ENCODE peak calls at places on chromosome 3, in nine cellular contexts. Q, Y, A, L, R, D, B, U and V are unnamed samples.

GRCh38 chr3:72105306-72105705 is 320.4 kb upstream of the PROK2 start:
- DNase-seq in D (no peak), B (no peak), U (no peak), A (no peak), R (no peak), L (no peak), Q (no peak), Y (no peak), V (no peak)

GRCh38 chr3:101171797-101172196 is 148.6 kb downstream of the IMPG2 start:
- DNase-seq in Q (no peak), U (no peak), D (no peak), A (no peak), Y (no peak), B (no peak), L (no peak), R (no peak), V (no peak)

GRCh38 chr3:69161587-69162196 is 39.3 kb upstream of the LMOD3 start:
- DNase-seq in Y (no peak), B (peak), L (no peak), A (peak), D (peak), R (no peak), U (peak), Q (peak), V (peak)

GRCh38 chr3:39718674-39719595 is 90.5 kb upstream of the MYRIP start:
- DNase-seq in A (no peak), R (no peak), Y (no peak), D (no peak), Q (no peak), L (no peak), B (peak), U (peak), V (peak)

GRCh38 chr3:146134348-146135117 is 26.5 kb downstream of the PLOD2 start:
- DNase-seq in Y (no peak), D (no peak), B (peak), U (no peak), Q (no peak), A (no peak), L (no peak), R (no peak), V (no peak)

GRCh38 chr3:171772427-171773056 is 37.7 kb downstream of the PLD1 start:
- DNase-seq in A (peak), Y (no peak), B (peak), U (peak), L (no peak), D (peak), R (peak), Q (peak), V (peak)

GRCh38 chr3:150090877-150091276 is 120.2 kb upstream of the PFN2 start:
- DNase-seq in A (no peak), U (no peak), D (no peak), Q (no peak), R (no peak), Y (no peak), L (no peak), B (peak), V (no peak)

GRCh38 chr3:57147071-57147470 is 18.1 kb downstream of the IL17RD start:
- DNase-seq in U (no peak), Y (no peak), L (no peak), Q (no peak), A (no peak), D (no peak), R (no peak), B (no peak), V (no peak)

GRCh38 chr3:193552911-193553310 is 1.8 kb downstream of the ATP13A4 start:
- DNase-seq in B (no peak), U (no peak), L (no peak), D (no peak), Y (no peak), R (no peak), Q (no peak), A (no peak), V (no peak)

GRCh38 chr3:72145506-72146380 is 360.8 kb upstream of the PROK2 start:
- DNase-seq in Y (no peak), L (no peak), U (peak), R (no peak), B (peak), D (no peak), Q (no peak), A (peak), V (peak)

DNA sequence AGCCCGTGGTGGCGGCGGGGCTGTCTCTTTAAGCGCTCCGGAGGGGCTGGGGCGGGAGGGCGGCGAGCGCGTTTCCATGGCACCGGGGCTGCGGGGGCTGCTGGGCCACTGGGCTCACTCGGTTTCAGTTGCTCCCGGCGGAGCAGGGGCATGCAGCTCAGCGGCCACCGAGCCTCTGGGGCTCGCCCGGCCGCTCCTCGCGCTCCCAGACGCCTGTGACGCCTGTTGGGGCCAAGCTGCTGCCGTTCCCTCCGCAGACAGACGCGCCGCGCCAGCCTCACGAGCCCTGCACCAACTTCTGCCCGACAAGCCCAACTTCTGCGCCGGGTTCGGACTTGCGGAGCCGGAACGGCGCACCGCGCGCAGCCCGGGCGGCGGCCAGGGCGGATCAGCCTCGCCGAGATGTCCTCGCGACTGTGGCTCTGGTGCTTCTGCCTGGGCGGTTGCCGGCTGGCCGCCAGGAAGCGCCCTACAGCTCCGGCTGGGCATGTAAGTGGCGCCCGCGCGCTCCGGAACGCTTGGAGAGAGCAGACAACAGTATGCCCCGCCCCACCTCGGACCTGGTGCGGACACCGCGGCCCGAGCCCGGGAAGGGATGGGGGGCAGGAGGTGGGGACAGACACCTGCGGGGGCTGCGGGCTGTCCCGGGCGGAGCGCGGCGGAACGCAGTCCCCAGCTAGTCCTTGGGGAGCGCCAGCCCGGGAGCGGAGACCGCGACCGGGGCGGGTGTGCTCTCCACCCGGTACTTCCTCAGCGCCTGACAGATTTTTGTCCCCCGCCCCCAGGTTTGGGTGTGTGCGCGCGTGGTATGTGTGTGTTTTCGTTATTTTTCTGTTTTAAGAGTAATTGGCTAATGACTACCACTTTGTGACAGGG is 154.1 kb upstream of the GOLIM4 start:
- DNase-seq in A (peak), L (no peak), U (peak), D (peak), R (peak), Y (peak), Q (peak), B (peak), V (peak)
- TF ChIP-seq CTCF in A (peak), L (no peak), U (peak), D (peak), R (peak), Y (peak), Q (no peak), B (peak), V (no peak)

GRCh38 chr3:28348637-28349396 is at the start of the genes AZI2 and ZCWPW2:
- DNase-seq in Q (peak), Y (peak), R (peak), D (peak), L (peak), U (peak), B (peak), A (peak), V (peak)
- TF ChIP-seq CTCF in Q (no peak), Y (peak), R (peak), D (peak), L (no peak), U (peak), B (peak), A (no peak), V (no peak)

DNA sequence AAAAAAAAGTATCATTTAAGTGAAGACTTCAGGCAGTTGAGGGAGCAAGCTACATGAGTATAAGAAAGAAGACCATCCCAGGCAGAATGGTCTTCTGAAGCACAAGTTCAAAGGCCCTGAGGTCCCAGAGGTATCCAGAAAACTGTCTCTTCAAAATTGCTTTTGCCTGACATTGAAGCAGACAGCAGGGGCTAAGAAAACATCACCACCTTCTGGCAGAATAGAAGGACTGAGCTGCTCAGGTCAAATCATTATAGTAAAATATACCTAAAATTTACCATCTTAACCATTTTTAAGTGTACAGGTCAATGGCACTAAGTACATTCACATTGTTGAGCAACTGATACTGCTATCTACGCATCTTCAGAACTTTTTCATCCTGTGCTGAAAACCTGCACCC is 16.4 kb downstream of the GPR160 start:
- DNase-seq in U (no peak), R (no peak), Q (no peak), A (no peak), D (no peak), Y (no peak), L (no peak), B (no peak), V (peak)
- TF ChIP-seq CTCF in U (peak), R (no peak), Q (no peak), A (no peak), D (peak), Y (no peak), L (no peak), B (peak), V (peak)

GRCh38 chr3:17544632-17545031 is 197.8 kb downstream of the TBC1D5 start:
- DNase-seq in D (no peak), Y (no peak), R (no peak), B (peak), U (peak), A (no peak), Q (no peak), L (no peak), V (peak)
- TF ChIP-seq CTCF in D (no peak), Y (peak), R (no peak), B (peak), U (peak), A (no peak), Q (no peak), L (no peak), V (peak)

GRCh38 chr3:168620854-168621253 is 525.1 kb upstream of the GOLIM4 start:
- DNase-seq in Q (no peak), Y (no peak), R (peak), D (no peak), B (no peak), A (peak), U (peak), L (no peak), V (no peak)
- TF ChIP-seq CTCF in Q (no peak), Y (peak), R (peak), D (peak), B (peak), A (peak), U (peak), L (no peak), V (peak)

GRCh38 chr3:194592798-194593752 is 40.1 kb downstream of the TMEM44 start:
- DNase-seq in U (peak), Y (no peak), R (no peak), Q (no peak), A (no peak), L (no peak), B (peak), D (no peak), V (peak)
- TF ChIP-seq CTCF in U (no peak), Y (no peak), R (no peak), Q (no peak), A (no peak), L (no peak), B (peak), D (no peak), V (no peak)

GRCh38 chr3:167936010-167936409 is 159.7 kb downstream of the GOLIM4 start:
- DNase-seq in R (no peak), U (no peak), Y (peak), A (no peak), B (no peak), L (no peak), D (peak), Q (no peak), V (no peak)
- TF ChIP-seq CTCF in R (no peak), U (no peak), Y (no peak), A (no peak), B (no peak), L (no peak), D (no peak), Q (no peak), V (no peak)